ENCODE peak calls at places on chromosomes 7 and 10, in eight cellular contexts. K is cardiac fibroblast, U is choroid plexus epithelial cell, G is IMR-90, E is fibroblast of lung, F is WTC11, L is kidney epithelial cell, D is A673. V is an unnamed sample.

GRCh38 chr7:108592633-108593277 is 23.1 kb downstream of the DNAJB9 start:
- DNase-seq in K (peak; percentile 36), U (peak; percentile 60), G (no peak), E (peak; percentile 51), F (no peak), L (no peak), D (peak; percentile 65), V (no peak)

GRCh38 chr7:72546586-72546985 is 134.4 kb upstream of the CALN1 start:
- DNase-seq in K (no peak), U (no peak), G (no peak), E (no peak), F (no peak), L (no peak), D (no peak), V (no peak)

GRCh38 chr10:72889391-72889831 is 4.1 kb upstream of the OIT3 start:
- DNase-seq in K (peak; percentile 27), U (peak; percentile 47), G (peak; percentile 49), E (peak; percentile 28), F (no peak), L (no peak), D (peak; percentile 9), V (peak; percentile 0)

GRCh38 chr7:12839508-12840153 is 152.2 kb downstream of the ARL4A start:
- DNase-seq in K (no peak), U (peak; percentile 35), G (no peak), E (no peak), F (peak; percentile 62), L (no peak), D (peak; percentile 33), V (no peak)

GRCh38 chr7:10919923-10920322 is 53.7 kb upstream of the PHF14 start:
- DNase-seq in K (no peak), U (no peak), G (no peak), E (no peak), F (no peak), L (no peak), D (no peak), V (no peak)

GRCh38 chr10:36324831-36325230 is 682.7 kb upstream of the FZD8 start:
- DNase-seq in K (no peak), U (no peak), G (no peak), E (no peak), F (no peak), L (no peak), D (peak; percentile 11), V (no peak)

GRCh38 chr7:135620980-135621850 is 41.1 kb upstream of the STMP1 start:
- DNase-seq in K (peak; percentile 92), U (peak; percentile 94), G (peak; percentile 91), E (peak; percentile 90), F (peak; percentile 15), L (peak; percentile 69), D (peak; percentile 87), V (peak; percentile 75)

GRCh38 chr10:132132391-132132841 is 54.3 kb upstream of the DPYSL4 start:
- DNase-seq in K (no peak), U (no peak), G (no peak), E (no peak), F (no peak), L (no peak), D (peak; percentile 11), V (no peak)

GRCh38 chr10:71755179-71755879 is 18.0 kb downstream of the VSIR start:
- DNase-seq in K (no peak), U (no peak), G (no peak), E (no peak), F (no peak), L (no peak), D (no peak), V (no peak)

GRCh38 chr7:5065107-5065407 is 19.4 kb downstream of the RBAK start:
- DNase-seq in K (no peak), U (no peak), G (no peak), E (no peak), F (no peak), L (no peak), D (no peak), V (no peak)

GRCh38 chr7:17405786-17406185 is 107.3 kb downstream of the AHR start:
- DNase-seq in K (peak; percentile 92), U (peak; percentile 96), G (peak; percentile 96), E (peak; percentile 88), F (no peak), L (peak; percentile 57), D (no peak), V (peak; percentile 79)

GRCh38 chr7:105638942-105639495 is 57.7 kb upstream of the EFCAB10 start:
- DNase-seq in K (no peak), U (peak; percentile 58), G (no peak), E (no peak), F (peak; percentile 72), L (no peak), D (peak; percentile 72), V (no peak)

GRCh38 chr10:121710207-121710606 is 112.0 kb upstream of the FGFR2 start:
- DNase-seq in K (peak; percentile 44), U (no peak), G (no peak), E (no peak), F (no peak), L (no peak), D (no peak), V (no peak)

GRCh38 chr7:30321992-30322637 is 37.7 kb downstream of the ZNRF2 start:
- DNase-seq in K (peak; percentile 41), U (peak; percentile 17), G (no peak), E (peak; percentile 34), F (no peak), L (no peak), D (no peak), V (no peak)

GRCh38 chr10:102418612-102419560 is at the start of gene PSD:
- DNase-seq in K (no peak), U (no peak), G (no peak), E (no peak), F (peak; percentile 69), L (no peak), D (peak; percentile 80), V (no peak)

GRCh38 chr10:62735464-62736188 is 68.9 kb upstream of the ADO start:
- DNase-seq in K (peak; percentile 69), U (peak; percentile 35), G (peak; percentile 47), E (peak; percentile 70), F (no peak), L (no peak), D (peak; percentile 50), V (no peak)

GRCh38 chr7:116197355-116197754 is 13.0 kb upstream of the TES start:
- DNase-seq in K (peak; percentile 26), U (peak; percentile 50), G (no peak), E (peak; percentile 59), F (no peak), L (no peak), D (peak; percentile 73), V (no peak)

GRCh38 chr7:911791-912480 is 35.6 kb downstream of the GET4 start:
- DNase-seq in K (no peak), U (no peak), G (no peak), E (no peak), F (no peak), L (no peak), D (no peak), V (no peak)

GRCh38 chr7:42164946-42165345 is 72.1 kb downstream of the GLI3 start:
- DNase-seq in K (no peak), U (no peak), G (no peak), E (no peak), F (no peak), L (no peak), D (no peak), V (no peak)
- TF ChIP-seq CTCF in K (no peak), U (no peak), G (no peak), E (no peak), F (no peak), L (peak; percentile 3), D (no peak), V (no peak)

DNA sequence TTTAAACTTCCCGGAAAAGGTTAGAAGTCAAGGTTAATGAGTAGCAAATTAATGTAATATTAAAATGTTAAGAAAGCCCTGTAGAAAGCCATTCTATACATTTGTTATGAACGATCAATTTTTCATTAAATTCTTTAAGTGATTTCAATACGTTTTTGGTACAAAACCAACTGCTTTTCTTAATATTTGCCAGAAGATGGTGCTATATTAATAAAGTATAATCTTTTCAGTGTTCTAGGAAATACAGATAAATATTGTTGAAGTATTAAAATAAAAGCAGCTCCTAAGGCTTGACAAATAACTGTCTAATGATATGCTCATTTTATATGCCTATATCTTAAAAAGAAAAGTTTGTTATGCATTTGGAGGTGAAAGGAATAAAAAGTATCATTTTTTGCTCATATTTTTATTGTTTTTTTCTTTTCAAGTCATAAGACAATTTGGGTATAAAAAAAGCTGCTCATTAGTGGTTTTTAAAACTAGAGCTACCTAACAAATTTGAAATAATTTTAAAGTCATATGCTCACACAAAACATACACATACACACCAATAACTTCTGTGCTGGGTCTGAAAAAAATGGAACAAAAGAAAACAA is 130.3 kb upstream of the POT1 start:
- DNase-seq in K (peak; percentile 37), U (peak; percentile 36), G (peak; percentile 3), E (peak; percentile 39), F (no peak), L (no peak), D (peak; percentile 32), V (no peak)
- TF ChIP-seq CTCF in K (peak; percentile 33), U (peak; percentile 37), G (peak; percentile 44), E (no peak), F (no peak), L (peak; percentile 28), D (peak; percentile 62), V (no peak)

GRCh38 chr10:98745645-98746044 is 298.9 kb upstream of the HPS1 start:
- DNase-seq in K (no peak), U (no peak), G (no peak), E (no peak), F (no peak), L (no peak), D (no peak), V (no peak)

GRCh38 chr10:98748298-98748697 is 301.6 kb upstream of the HPS1 start:
- DNase-seq in K (peak; percentile 28), U (peak; percentile 26), G (peak; percentile 38), E (peak; percentile 58), F (peak; percentile 28), L (peak; percentile 1), D (peak; percentile 49), V (no peak)
- TF ChIP-seq CTCF in K (peak; percentile 8), U (peak; percentile 28), G (peak; percentile 42), E (peak; percentile 58), F (peak; percentile 42), L (peak; percentile 44), D (peak; percentile 55), V (peak; percentile 16)

GRCh38 chr10:119917777-119918176 is 25.2 kb downstream of the SEC23IP start:
- DNase-seq in K (no peak), U (peak; percentile 26), G (peak; percentile 23), E (peak; percentile 45), F (no peak), L (no peak), D (peak; percentile 18), V (no peak)
- TF ChIP-seq CTCF in K (no peak), U (no peak), G (peak; percentile 28), E (peak; percentile 8), F (no peak), L (no peak), D (peak; percentile 36), V (no peak)

GRCh38 chr7:126856691-126857291 is 395.9 kb downstream of the GRM8 start:
- DNase-seq in K (peak; percentile 0), U (peak; percentile 54), G (no peak), E (no peak), F (no peak), L (no peak), D (peak; percentile 32), V (no peak)
- TF ChIP-seq CTCF in K (no peak), U (peak; percentile 74), G (peak; percentile 22), E (no peak), F (peak; percentile 52), L (peak; percentile 68), D (peak; percentile 81), V (no peak)

GRCh38 chr10:21604651-21605050 is 70.6 kb downstream of the MLLT10 start:
- DNase-seq in K (no peak), U (no peak), G (no peak), E (no peak), F (no peak), L (no peak), D (no peak), V (no peak)
- TF ChIP-seq CTCF in K (no peak), U (no peak), G (no peak), E (no peak), F (no peak), L (no peak), D (no peak), V (no peak)

V was measured in AG09319.